ENCODE peak calls at places on chromosomes 1 and 21, in seven cellular contexts. Z, S, E, N, U, A and X are unnamed samples.
A peak's percentile ranks its signal among the peaks of the same experiment; 100 is the strongest.

GRCh38 chr1:25183126-25183980 is 48.9 kb downstream of the SYF2 start:
- DNase-seq in Z (no peak), S (no peak), E (no peak), N (no peak), U (no peak), A (no peak), X (no peak)

GRCh38 chr1:23559985-23560755 is 869 bp upstream of the ID3 start:
- DNase-seq in Z (no peak), S (no peak), E (no peak), N (no peak), U (no peak), A (no peak), X (no peak)

GRCh38 chr1:188017921-188018320 is 1189.2 kb downstream of the PLA2G4A start:
- DNase-seq in Z (no peak), S (no peak), E (no peak), N (no peak), U (no peak), A (no peak), X (no peak)

GRCh38 chr1:68375919-68376318 is 73.8 kb downstream of the RPE65 start:
- DNase-seq in Z (no peak), S (no peak), E (no peak), N (no peak), U (no peak), A (peak; percentile 32), X (no peak)

GRCh38 chr1:101241485-101242225 is 4.8 kb downstream of the S1PR1 start:
- DNase-seq in Z (no peak), S (no peak), E (no peak), N (no peak), U (no peak), A (no peak), X (no peak)

GRCh38 chr21:34811368-34811767 is 142.6 kb downstream of the CLIC6 start:
- DNase-seq in Z (no peak), S (no peak), E (no peak), N (no peak), U (no peak), A (no peak), X (no peak)

GRCh38 chr1:4447778-4448360 is 206.5 kb upstream of the AJAP1 start:
- DNase-seq in Z (no peak), S (no peak), E (no peak), N (no peak), U (no peak), A (no peak), X (no peak)

GRCh38 chr1:24909388-24909898 is 20.6 kb downstream of the RUNX3 start:
- DNase-seq in Z (peak; percentile 72), S (no peak), E (no peak), N (no peak), U (peak; percentile 88), A (peak; percentile 76), X (no peak)

GRCh38 chr1:38018864-38019343 is 6.4 kb downstream of the UTP11 start:
- DNase-seq in Z (no peak), S (no peak), E (no peak), N (no peak), U (no peak), A (no peak), X (no peak)

GRCh38 chr1:97877307-97877706 is 43.5 kb downstream of the DPYD start:
- DNase-seq in Z (no peak), S (no peak), E (no peak), N (no peak), U (no peak), A (no peak), X (no peak)

GRCh38 chr1:87104945-87105344 is 190.5 kb downstream of the HS2ST1 start:
- DNase-seq in Z (no peak), S (no peak), E (no peak), N (no peak), U (no peak), A (no peak), X (no peak)

GRCh38 chr1:173267453-173267945 is 60.4 kb upstream of the TNFSF4 start:
- DNase-seq in Z (no peak), S (no peak), E (no peak), N (no peak), U (no peak), A (no peak), X (peak; percentile 38)

GRCh38 chr1:114154146-114154962 is 685 bp upstream of the SYT6 start:
- DNase-seq in Z (peak; percentile 59), S (no peak), E (no peak), N (no peak), U (peak; percentile 64), A (peak; percentile 46), X (no peak)

GRCh38 chr1:161226320-161226711 is 456 bp downstream of the TOMM40L start:
- DNase-seq in Z (no peak), S (no peak), E (no peak), N (no peak), U (no peak), A (no peak), X (no peak)

GRCh38 chr1:4627353-4627752 is 27.1 kb upstream of the AJAP1 start:
- DNase-seq in Z (no peak), S (no peak), E (no peak), N (no peak), U (peak; percentile 47), A (no peak), X (no peak)

GRCh38 chr1:2353215-2353906 is 38.0 kb downstream of the MORN1 start:
- DNase-seq in Z (peak; percentile 2), S (no peak), E (no peak), N (no peak), U (no peak), A (no peak), X (no peak)

GRCh38 chr1:201655910-201656669 is 117.2 kb downstream of the NAV1 start:
- DNase-seq in Z (no peak), S (no peak), E (no peak), N (no peak), U (no peak), A (peak; percentile 39), X (no peak)

GRCh38 chr1:186139706-186140105 is 235.3 kb downstream of the TPR start:
- DNase-seq in Z (no peak), S (no peak), E (no peak), N (no peak), U (no peak), A (peak; percentile 40), X (no peak)

GRCh38 chr1:119713039-119713537 is 1.4 kb downstream of the PHGDH start:
- DNase-seq in Z (peak; percentile 42), S (no peak), E (no peak), N (no peak), U (peak; percentile 14), A (peak; percentile 13), X (peak; percentile 37)

GRCh38 chr1:86515597-86515996 is 31.3 kb upstream of the CLCA4 start:
- DNase-seq in Z (no peak), S (no peak), E (no peak), N (no peak), U (peak; percentile 47), A (no peak), X (peak; percentile 47)